ENCODE peak calls at places on chromosome 1, in seven cellular contexts. G is ovary, Q is colonic mucosa, C is fibroblast of lung, M is fibroblast of mammary gland, X is Karpas-422, R is H7. A is an unnamed sample.

GRCh38 chr1:33319949-33320618 is 814 bp downstream of the A3GALT2 start:
- DNase-seq in C (no peak), R (no peak), Q (no peak), X (no peak), M (no peak), G (no peak), A (peak)

GRCh38 chr1:89810880-89811279 is 10.0 kb upstream of the LRRC8D start:
- DNase-seq in C (no peak), Q (no peak), X (no peak), M (no peak), G (no peak), R (no peak), A (no peak)

GRCh38 chr1:10337436-10337835 is 61.4 kb upstream of the PGD start:
- DNase-seq in Q (no peak), R (no peak), X (no peak), C (no peak), M (no peak), G (no peak), A (no peak)

GRCh38 chr1:66944330-66945274 is 19.8 kb downstream of the MIER1 start:
- DNase-seq in X (no peak), Q (no peak), C (peak), G (peak), R (no peak), M (peak), A (peak)

GRCh38 chr1:53890522-53890941 is 935 bp upstream of the YIPF1 start:
- DNase-seq in Q (no peak), G (no peak), X (peak), C (no peak), R (no peak), M (no peak), A (no peak)

GRCh38 chr1:226903819-226904710 is 33.6 kb downstream of the PSEN2 start:
- DNase-seq in C (peak), G (peak), M (peak), X (no peak), R (no peak), Q (no peak), A (peak)

GRCh38 chr1:35210306-35211112 is 17.6 kb upstream of the SFPQ start:
- DNase-seq in M (peak), G (no peak), R (peak), C (no peak), Q (no peak), X (no peak), A (no peak)

GRCh38 chr1:60425528-60425927 is 352.0 kb upstream of the C1orf87 start:
- DNase-seq in X (peak), Q (no peak), R (peak), M (peak), C (peak), G (no peak), A (no peak)

GRCh38 chr1:147169840-147170674 is 2.2 kb downstream of the PRKAB2 start:
- DNase-seq in X (no peak), C (no peak), G (no peak), M (no peak), R (no peak), Q (no peak), A (no peak)

GRCh38 chr1:233168384-233168783 is 127.1 kb downstream of the PCNX2 start:
- DNase-seq in G (no peak), R (no peak), M (no peak), Q (no peak), C (no peak), X (no peak), A (no peak)

GRCh38 chr1:53691326-53691725 is 47.6 kb downstream of the GLIS1 start:
- DNase-seq in M (no peak), Q (no peak), C (no peak), X (no peak), G (no peak), R (no peak), A (no peak)

GRCh38 chr1:39485046-39485803 is 6.2 kb upstream of the BMP8A start:
- DNase-seq in R (no peak), Q (no peak), X (no peak), G (peak), C (no peak), M (no peak), A (no peak)

GRCh38 chr1:113905435-113905861 is 322 bp downstream of the DCLRE1B start:
- DNase-seq in M (no peak), X (peak), R (peak), G (no peak), C (no peak), Q (no peak), A (no peak)

GRCh38 chr1:107963601-107964396 is 1.2 kb downstream of the VAV3 start:
- DNase-seq in G (no peak), C (peak), Q (peak), X (peak), M (peak), R (peak), A (no peak)

GRCh38 chr1:179353546-179353945 is 12.2 kb upstream of the AXDND1 start:
- DNase-seq in G (peak), M (peak), C (peak), Q (no peak), X (no peak), R (no peak), A (no peak)

GRCh38 chr1:17212487-17213121 is 7.7 kb downstream of the PADI1 start:
- DNase-seq in X (no peak), G (no peak), C (peak), R (peak), Q (no peak), M (peak), A (no peak)

DNA sequence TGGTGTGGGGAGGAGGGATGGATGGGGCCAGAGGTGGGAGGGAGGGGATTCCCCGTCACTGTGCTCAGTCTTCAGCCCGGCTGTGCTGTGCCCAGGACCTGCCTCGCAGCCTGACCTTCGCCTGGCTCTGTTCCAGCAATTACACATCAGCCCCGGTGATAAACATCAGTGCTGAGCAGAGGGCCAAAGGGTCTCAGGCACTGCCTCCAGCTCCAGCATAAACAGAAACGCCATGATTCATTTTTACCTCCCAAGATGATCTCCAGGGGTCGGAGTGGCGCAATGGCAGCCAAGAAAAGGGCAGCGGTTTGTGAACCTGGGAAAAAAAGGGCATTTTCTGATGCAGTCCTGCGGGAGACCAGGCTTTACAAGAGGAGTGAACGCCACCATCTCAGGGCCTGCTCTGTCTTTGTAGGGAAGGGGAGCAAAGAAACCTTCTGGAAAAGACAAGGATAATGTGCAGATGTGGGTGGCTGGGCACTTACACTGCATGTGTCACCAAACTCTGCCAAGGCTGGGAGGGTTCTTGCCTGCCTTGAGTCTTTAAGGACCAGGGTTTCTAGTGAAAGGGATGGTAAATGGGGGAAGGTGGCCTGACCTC is 28.1 kb downstream of the SHISA4 start:
- DNase-seq in X (no peak), M (peak), Q (peak), C (peak), R (peak), G (peak), A (peak)
- H3K4me3 ChIP-seq in X (no peak), M (no peak), Q (no peak), C (no peak), R (no peak), G (no peak), A (peak)

GRCh38 chr1:82319526-82319925 is 518.8 kb downstream of the ADGRL2 start:
- DNase-seq in Q (no peak), X (no peak), M (no peak), G (no peak), R (no peak), C (no peak), A (no peak)
- H3K4me3 ChIP-seq in Q (no peak), X (no peak), M (no peak), G (no peak), R (no peak), C (no peak), A (no peak)

DNA sequence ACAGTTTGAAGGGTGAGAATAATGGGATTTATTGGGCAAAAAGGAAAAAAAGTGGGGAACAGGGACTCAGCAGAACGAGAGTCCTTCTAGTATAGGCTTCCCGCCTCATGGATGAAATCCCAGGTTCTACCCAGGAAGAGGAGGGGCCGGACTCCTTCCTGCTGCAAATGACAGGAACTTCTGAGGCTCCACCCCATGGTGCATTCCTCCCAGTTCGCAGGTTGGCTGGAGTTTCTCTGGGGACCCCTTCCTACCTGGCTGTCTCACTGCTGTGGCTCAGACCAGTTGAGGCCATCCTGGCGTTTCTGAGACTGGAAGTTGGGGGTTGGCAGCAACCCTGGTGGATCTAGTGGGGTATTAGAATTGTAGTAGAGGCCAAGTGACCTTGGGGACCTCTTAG is 27.5 kb downstream of the CNIH3 start:
- DNase-seq in G (no peak), Q (no peak), X (no peak), R (no peak), M (no peak), C (no peak), A (no peak)
- H3K4me3 ChIP-seq in G (no peak), Q (no peak), X (no peak), R (no peak), M (no peak), C (no peak), A (no peak)

GRCh38 chr1:23177438-23178380 is 9.1 kb upstream of the LUZP1 start:
- DNase-seq in R (peak), Q (peak), C (peak), M (peak), G (peak), X (peak), A (peak)

GRCh38 chr1:23178931-23179330 is 10.3 kb upstream of the LUZP1 start:
- DNase-seq in G (no peak), M (peak), X (peak), C (peak), R (peak), Q (no peak), A (no peak)

GRCh38 chr1:23174383-23175110 is 5.9 kb upstream of the LUZP1 start:
- DNase-seq in X (no peak), R (no peak), Q (no peak), G (no peak), C (no peak), M (no peak), A (no peak)

GRCh38 chr1:23177031-23177430 is 8.4 kb upstream of the LUZP1 start:
- DNase-seq in Q (no peak), R (no peak), C (no peak), G (no peak), X (no peak), M (no peak), A (no peak)

GRCh38 chr1:23178414-23178813 is 9.8 kb upstream of the LUZP1 start:
- DNase-seq in G (no peak), X (no peak), R (no peak), M (no peak), C (no peak), Q (no peak), A (no peak)
- H3K4me3 ChIP-seq in G (peak), X (no peak), R (no peak), M (no peak), C (no peak), Q (no peak), A (peak)

GRCh38 chr1:84782311-84782771 is 92.1 kb upstream of the SSX2IP start:
- DNase-seq in G (peak), C (peak), X (peak), M (peak), R (peak), Q (peak), A (no peak)
- H3K4me3 ChIP-seq in G (no peak), C (no peak), X (no peak), M (no peak), R (peak), Q (no peak), A (no peak)

DNA sequence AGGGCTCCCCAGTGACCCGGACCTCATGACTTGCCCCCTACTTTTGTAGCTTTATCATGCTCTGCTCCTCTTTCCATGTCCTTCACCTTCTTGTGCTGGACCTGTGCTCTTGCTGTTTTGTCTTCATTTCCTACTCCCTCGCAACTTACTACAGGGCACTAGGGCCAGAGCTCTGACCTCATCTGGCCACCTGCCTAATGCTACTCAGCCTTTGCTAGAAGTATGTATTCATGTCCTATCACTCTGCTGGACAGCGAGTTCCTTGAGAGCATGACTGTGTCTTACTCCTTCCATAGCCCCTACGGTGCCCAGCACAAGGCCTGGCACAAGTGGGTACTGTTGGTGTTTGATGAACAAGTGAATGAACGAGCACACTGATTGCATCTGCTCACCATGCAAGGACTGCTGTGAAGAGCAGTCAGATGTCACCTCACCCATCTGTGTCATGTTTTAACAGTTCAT is 1.9 kb downstream of the MTFR1L start:
- DNase-seq in R (no peak), Q (no peak), M (peak), G (peak), C (peak), X (no peak), A (no peak)
- H3K4me3 ChIP-seq in R (no peak), Q (no peak), M (no peak), G (no peak), C (no peak), X (peak), A (peak)

GRCh38 chr1:153535664-153536585 is at the start of gene S100A6:
- DNase-seq in G (peak), X (peak), C (peak), M (peak), Q (peak), R (peak), A (peak)

GRCh38 chr1:153534933-153535663 is 693 bp downstream of the S100A6 start:
- DNase-seq in M (peak), X (peak), G (peak), R (peak), C (peak), Q (peak), A (peak)

GRCh38 chr1:153537376-153537730 is 1.6 kb upstream of the S100A6 start:
- DNase-seq in C (no peak), Q (peak), G (no peak), X (no peak), M (no peak), R (no peak), A (no peak)

GRCh38 chr1:153538315-153538821 is 2.4 kb downstream of the S100A5 start:
- DNase-seq in G (no peak), M (peak), R (peak), C (no peak), Q (peak), X (peak), A (peak)

GRCh38 chr1:153536618-153537375 is 1.0 kb upstream of the S100A6 start:
- DNase-seq in R (no peak), C (no peak), X (no peak), M (no peak), G (no peak), Q (peak), A (peak)
- H3K4me3 ChIP-seq in R (no peak), C (peak), X (peak), M (peak), G (peak), Q (peak), A (peak)

GRCh38 chr1:1068077-1068373 is 6.1 kb downstream of the RNF223 start:
- DNase-seq in C (no peak), M (no peak), G (no peak), R (no peak), X (no peak), Q (no peak), A (no peak)

GRCh38 chr1:1067284-1068076 is 6.6 kb downstream of the RNF223 start:
- DNase-seq in X (no peak), C (no peak), G (no peak), M (no peak), R (no peak), Q (no peak), A (no peak)

GRCh38 chr1:1069061-1069710 is 4.9 kb downstream of the RNF223 start:
- DNase-seq in G (peak), Q (peak), C (peak), R (peak), X (no peak), M (peak), A (no peak)

GRCh38 chr1:1069711-1070676 is 4.1 kb downstream of the RNF223 start:
- DNase-seq in Q (no peak), G (no peak), X (no peak), C (no peak), M (no peak), R (no peak), A (no peak)

DNA sequence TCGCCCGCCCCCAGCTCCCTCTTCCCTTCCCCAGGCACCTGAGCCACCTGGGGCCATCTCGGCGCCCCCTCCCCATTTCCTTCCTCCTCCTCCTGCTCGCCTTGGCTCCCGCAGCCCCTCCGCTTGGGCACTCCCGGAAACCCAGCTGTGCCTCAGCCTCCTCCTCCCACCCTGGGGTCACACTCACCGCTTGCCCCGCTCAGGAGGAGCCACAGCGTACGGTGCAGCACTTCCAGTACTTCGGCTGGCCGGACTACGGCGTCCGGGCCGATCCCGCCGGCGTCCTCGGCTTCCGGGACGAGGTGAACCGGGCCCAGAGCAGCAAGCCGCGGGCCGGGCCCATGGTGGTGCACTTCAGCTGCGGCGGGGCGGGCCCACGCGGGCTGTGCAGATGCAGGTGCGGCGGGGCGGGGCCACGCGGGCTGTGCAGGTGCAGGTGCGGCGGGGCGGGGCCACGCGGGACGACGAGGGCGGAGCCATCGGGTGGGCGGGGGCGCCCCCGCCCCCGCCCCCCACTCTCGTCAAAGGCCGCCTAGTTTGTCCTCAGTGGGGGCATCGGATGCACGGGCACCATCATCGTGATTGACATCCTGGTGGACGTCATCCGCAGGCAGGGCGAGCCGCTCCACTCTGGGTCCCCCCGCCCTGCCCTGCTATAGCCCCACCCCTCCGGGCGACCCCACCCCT is 5.6 kb downstream of the RNF223 start:
- DNase-seq in X (no peak), R (no peak), C (no peak), Q (peak), M (no peak), G (no peak), A (no peak)
- H3K4me3 ChIP-seq in X (no peak), R (peak), C (no peak), Q (peak), M (no peak), G (peak), A (peak)

A was measured in tibial artery.